ENCODE peak calls at places on chromosomes 1 and 21, in ten cellular contexts. P is fibroblast of pulmonary artery, I is progenitor cell of endocrine pancreas, K is HL-60, Z is foreskin keratinocyte, Q is GM23338, J is AG09309, C is fibroblast of the aortic adventitia, M is HCT116, X is endothelial cell. L is an unnamed sample.

GRCh38 chr1:200305806-200306205 is 104.0 kb downstream of the ZNF281 start:
- DNase-seq in P (no peak), I (no peak), K (no peak), Z (no peak), Q (no peak), J (no peak), C (no peak), M (no peak), X (no peak), L (no peak)

GRCh38 chr1:43285269-43285986 is at the start of gene C1orf210:
- DNase-seq in P (no peak), I (peak), K (no peak), Z (peak), Q (peak), J (no peak), C (no peak), M (peak), X (no peak), L (no peak)

GRCh38 chr1:174788981-174789380 is 210.8 kb upstream of the CACYBP start:
- DNase-seq in P (peak), I (no peak), K (no peak), Z (peak), Q (no peak), J (peak), C (peak), M (no peak), X (no peak), L (no peak)

GRCh38 chr1:3155056-3155805 is 86.2 kb downstream of the PRDM16 start:
- DNase-seq in P (no peak), I (no peak), K (no peak), Z (no peak), Q (no peak), J (no peak), C (no peak), M (no peak), X (peak), L (no peak)

GRCh38 chr1:100344774-100345173 is 7.5 kb upstream of the CDC14A start:
- DNase-seq in P (no peak), I (no peak), K (no peak), Z (no peak), Q (no peak), J (no peak), C (no peak), M (no peak), X (no peak), L (no peak)

GRCh38 chr1:234072793-234073192 is 168.3 kb downstream of the SLC35F3 start:
- DNase-seq in P (no peak), I (no peak), K (no peak), Z (no peak), Q (no peak), J (no peak), C (no peak), M (no peak), X (no peak), L (no peak)

GRCh38 chr1:155064109-155064812 is 721 bp downstream of the EFNA4 start:
- DNase-seq in P (no peak), I (no peak), K (no peak), Z (no peak), Q (peak), J (no peak), C (peak), M (no peak), X (peak), L (no peak)

GRCh38 chr21:38957575-38958340 is 152.0 kb downstream of the ETS2 start:
- DNase-seq in P (no peak), I (no peak), K (no peak), Z (peak), Q (no peak), J (no peak), C (no peak), M (no peak), X (no peak), L (no peak)

GRCh38 chr1:14263207-14263606 is 335.3 kb upstream of the KAZN start:
- DNase-seq in P (no peak), I (no peak), K (no peak), Z (no peak), Q (no peak), J (no peak), C (no peak), M (no peak), X (no peak), L (no peak)

GRCh38 chr1:59814180-59814900 is 409 bp upstream of the HOOK1 start:
- DNase-seq in P (no peak), I (peak), K (no peak), Z (peak), Q (peak), J (no peak), C (no peak), M (peak), X (peak), L (no peak)

GRCh38 chr1:16946646-16947045 is 24.9 kb downstream of the CROCC start:
- DNase-seq in P (no peak), I (no peak), K (no peak), Z (no peak), Q (no peak), J (no peak), C (no peak), M (no peak), X (no peak), L (no peak)

GRCh38 chr21:35382696-35383095 is 333.6 kb upstream of the RUNX1 start:
- DNase-seq in P (peak), I (no peak), K (no peak), Z (no peak), Q (no peak), J (no peak), C (no peak), M (no peak), X (no peak), L (no peak)

GRCh38 chr1:161182214-161182613 is 4.9 kb upstream of the B4GALT3 start:
- DNase-seq in P (no peak), I (no peak), K (no peak), Z (peak), Q (no peak), J (no peak), C (peak), M (no peak), X (no peak), L (no peak)

GRCh38 chr1:64983110-64983509 is 16.8 kb upstream of the JAK1 start:
- DNase-seq in P (peak), I (no peak), K (no peak), Z (peak), Q (no peak), J (peak), C (peak), M (no peak), X (no peak), L (peak)

GRCh38 chr1:159828916-159829634 is 2.4 kb downstream of the SLAMF8 start:
- DNase-seq in P (peak), I (no peak), K (peak), Z (no peak), Q (peak), J (no peak), C (no peak), M (peak), X (peak), L (no peak)

GRCh38 chr1:159828176-159828575 is 1.5 kb downstream of the SLAMF8 start:
- DNase-seq in P (no peak), I (no peak), K (no peak), Z (peak), Q (no peak), J (no peak), C (no peak), M (no peak), X (no peak), L (no peak)

GRCh38 chr1:159826436-159827101 is at the start of gene SLAMF8:
- DNase-seq in P (peak), I (no peak), K (peak), Z (no peak), Q (no peak), J (no peak), C (no peak), M (no peak), X (no peak), L (no peak)

GRCh38 chr1:159827102-159827490 is 423 bp downstream of the SLAMF8 start:
- DNase-seq in P (no peak), I (no peak), K (no peak), Z (no peak), Q (no peak), J (no peak), C (no peak), M (no peak), X (no peak), L (no peak)

GRCh38 chr1:159827549-159827948 is 876 bp downstream of the SLAMF8 start:
- DNase-seq in P (no peak), I (no peak), K (no peak), Z (no peak), Q (no peak), J (no peak), C (no peak), M (no peak), X (no peak), L (no peak)
- TF ChIP-seq CTCF in P (no peak), I (no peak), K (no peak), Z (no peak), Q (no peak), J (no peak), C (no peak), M (no peak), X (no peak), L (no peak)

DNA sequence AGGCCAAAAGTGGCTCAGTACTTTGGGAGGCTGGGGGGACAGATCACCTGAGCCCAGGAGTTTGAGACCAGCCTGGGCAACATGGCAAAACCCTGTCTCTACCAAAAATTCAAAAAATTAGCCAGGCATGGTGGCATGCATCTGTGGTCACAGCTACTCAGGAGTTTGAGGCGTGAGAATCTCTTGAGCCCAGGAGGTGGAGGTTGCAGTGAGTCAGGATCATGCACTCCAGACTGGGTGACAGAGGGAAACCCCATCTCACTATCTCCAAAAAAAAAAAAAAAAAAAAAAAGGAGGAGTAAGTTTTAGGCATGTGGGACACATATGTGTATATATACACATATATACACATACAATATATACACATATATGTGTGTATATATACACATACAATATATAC is 165.3 kb upstream of the DPYD start:
- DNase-seq in P (peak), I (no peak), K (no peak), Z (peak), Q (no peak), J (no peak), C (peak), M (no peak), X (no peak), L (no peak)
- TF ChIP-seq CTCF in P (no peak), I (no peak), K (no peak), Z (no peak), Q (no peak), J (no peak), C (no peak), M (no peak), X (no peak), L (no peak)

GRCh38 chr1:226651041-226651731 is 87.9 kb downstream of the ITPKB start:
- DNase-seq in P (no peak), I (no peak), K (no peak), Z (no peak), Q (no peak), J (no peak), C (no peak), M (no peak), X (no peak), L (no peak)

GRCh38 chr1:226649244-226649643 is 89.8 kb downstream of the ITPKB start:
- DNase-seq in P (no peak), I (no peak), K (no peak), Z (no peak), Q (no peak), J (no peak), C (no peak), M (no peak), X (no peak), L (no peak)

GRCh38 chr1:226648421-226648820 is 90.7 kb downstream of the ITPKB start:
- DNase-seq in P (no peak), I (no peak), K (no peak), Z (no peak), Q (no peak), J (no peak), C (no peak), M (no peak), X (no peak), L (no peak)

GRCh38 chr1:226650236-226650841 is 88.7 kb downstream of the ITPKB start:
- DNase-seq in P (no peak), I (no peak), K (no peak), Z (no peak), Q (peak), J (no peak), C (no peak), M (no peak), X (peak), L (no peak)

DNA sequence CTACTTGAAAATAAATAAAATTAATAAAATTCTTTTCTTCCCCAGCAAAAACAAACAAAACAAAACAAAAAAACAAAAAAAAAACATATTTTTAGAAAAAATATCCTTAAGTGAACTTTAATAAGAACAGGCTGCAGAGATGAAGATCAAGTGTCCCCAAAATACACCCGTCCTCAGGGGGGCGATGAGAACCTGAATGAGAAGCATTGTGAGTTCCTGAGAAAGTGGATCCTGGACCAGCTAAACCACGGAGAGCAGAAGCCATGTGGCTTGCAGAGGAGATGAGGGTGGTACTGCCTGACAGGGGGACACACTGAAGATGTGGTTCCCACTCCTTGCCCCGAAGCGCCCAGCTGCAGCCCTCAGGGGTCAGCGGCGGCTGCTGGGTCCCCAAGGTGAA is 89.3 kb downstream of the ITPKB start:
- DNase-seq in P (peak), I (no peak), K (no peak), Z (no peak), Q (peak), J (no peak), C (peak), M (no peak), X (peak), L (no peak)
- TF ChIP-seq CTCF in P (peak), I (no peak), K (no peak), Z (peak), Q (peak), J (peak), C (peak), M (no peak), X (no peak), L (peak)

DNA sequence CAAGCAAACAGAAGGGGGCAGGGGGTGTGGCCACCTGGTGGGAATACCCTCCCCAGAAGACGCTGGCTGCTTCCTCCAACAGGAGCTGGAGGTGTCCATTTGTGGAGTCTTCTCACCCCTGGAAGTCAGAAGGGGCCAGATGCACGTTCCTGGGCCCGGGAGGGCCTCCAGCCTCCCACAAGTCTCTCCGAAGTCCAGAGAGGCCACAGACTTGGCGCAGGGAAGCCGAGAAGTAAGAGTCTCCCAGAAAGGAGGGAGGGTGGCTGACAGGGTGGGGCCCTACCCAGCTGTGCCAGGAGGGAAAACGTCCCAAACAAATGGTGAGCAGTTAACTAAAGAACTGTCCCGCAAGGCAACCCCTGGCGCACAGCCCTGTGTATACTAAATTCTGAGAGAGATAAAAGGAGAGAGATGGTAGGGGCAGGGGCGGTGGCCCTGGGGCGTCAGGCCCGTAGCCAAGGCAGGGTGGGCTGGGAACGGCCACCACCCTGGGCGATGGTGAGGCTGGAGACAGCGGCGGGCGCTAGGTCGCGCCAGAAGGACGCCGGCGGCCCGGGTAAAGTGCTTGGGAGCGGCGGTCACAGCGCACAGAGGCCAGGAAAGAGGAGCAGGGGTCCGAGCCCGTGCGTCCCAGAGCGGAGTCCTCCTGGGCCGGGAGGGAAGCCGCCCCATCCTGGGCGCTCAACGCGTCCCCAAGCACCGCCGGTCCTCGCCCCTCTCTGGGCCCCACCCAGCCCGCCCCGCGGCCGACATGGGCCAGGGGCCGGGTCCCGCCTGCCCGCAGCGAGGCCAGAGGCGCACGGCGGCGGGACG is 1.2 kb downstream of the CHD5 start:
- DNase-seq in P (no peak), I (no peak), K (no peak), Z (no peak), Q (peak), J (no peak), C (no peak), M (no peak), X (no peak), L (no peak)
- TF ChIP-seq CTCF in P (no peak), I (no peak), K (no peak), Z (no peak), Q (peak), J (no peak), C (no peak), M (no peak), X (no peak), L (no peak)

GRCh38 chr1:220356981-220357850 is 85.0 kb upstream of the RAB3GAP2 start:
- DNase-seq in P (no peak), I (no peak), K (no peak), Z (no peak), Q (no peak), J (no peak), C (no peak), M (no peak), X (no peak), L (no peak)

GRCh38 chr1:220347654-220348175 is 75.5 kb upstream of the RAB3GAP2 start:
- DNase-seq in P (no peak), I (no peak), K (no peak), Z (no peak), Q (no peak), J (no peak), C (no peak), M (no peak), X (no peak), L (no peak)

GRCh38 chr1:220353229-220354012 is 81.2 kb upstream of the RAB3GAP2 start:
- DNase-seq in P (no peak), I (no peak), K (no peak), Z (no peak), Q (peak), J (no peak), C (no peak), M (no peak), X (no peak), L (no peak)
- TF ChIP-seq CTCF in P (no peak), I (no peak), K (no peak), Z (peak), Q (peak), J (no peak), C (peak), M (peak), X (no peak), L (no peak)